ENCODE peak calls at places on chromosomes 6 and 20, in seven cellular contexts. One of them, this sample, is unnamed.
A peak's percentile ranks its signal among the peaks of the same experiment; 100 is the strongest.

GRCh38 chr20:37376791-37377190 is 30.9 kb downstream of the SRC start:
- DNase-seq in stomach: no peak
- DNase-seq in HL-60: no peak
- DNase-seq in spleen: peak; percentile 30
- DNase-seq in sigmoid colon: peak; percentile 40
- DNase-seq in SK-N-SH: no peak
- DNase-seq in Panc1: no peak
- DNase-seq in this sample: no peak

GRCh38 chr20:62805365-62805710 is 703 bp downstream of the OGFR start:
- DNase-seq in Panc1: no peak
- DNase-seq in HL-60: no peak
- DNase-seq in SK-N-SH: peak; percentile 69
- DNase-seq in stomach: no peak
- DNase-seq in spleen: peak; percentile 89
- DNase-seq in sigmoid colon: no peak
- DNase-seq in this sample: no peak

GRCh38 chr6:100035873-100036653 is 42.0 kb upstream of the MCHR2 start:
- DNase-seq in stomach: no peak
- DNase-seq in HL-60: no peak
- DNase-seq in SK-N-SH: no peak
- DNase-seq in Panc1: no peak
- DNase-seq in sigmoid colon: no peak
- DNase-seq in spleen: no peak
- DNase-seq in this sample: no peak

GRCh38 chr6:20400476-20401402 is 940 bp upstream of the E2F3 start:
- DNase-seq in sigmoid colon: peak; percentile 67
- DNase-seq in SK-N-SH: peak; percentile 63
- DNase-seq in Panc1: peak; percentile 2
- DNase-seq in stomach: no peak
- DNase-seq in HL-60: no peak
- DNase-seq in spleen: peak; percentile 82
- DNase-seq in this sample: peak; percentile 9

GRCh38 chr20:14477125-14477524 is 139.7 kb upstream of the FLRT3 start:
- DNase-seq in stomach: no peak
- DNase-seq in Panc1: no peak
- DNase-seq in SK-N-SH: no peak
- DNase-seq in sigmoid colon: no peak
- DNase-seq in spleen: no peak
- DNase-seq in HL-60: no peak
- DNase-seq in this sample: no peak

GRCh38 chr6:105251689-105252088 is 71.9 kb upstream of the POPDC3 start:
- DNase-seq in Panc1: no peak
- DNase-seq in stomach: no peak
- DNase-seq in HL-60: no peak
- DNase-seq in SK-N-SH: no peak
- DNase-seq in spleen: no peak
- DNase-seq in sigmoid colon: no peak
- DNase-seq in this sample: no peak

GRCh38 chr6:112307707-112308106 is 39.4 kb upstream of the RFPL4B start:
- DNase-seq in HL-60: no peak
- DNase-seq in stomach: no peak
- DNase-seq in spleen: no peak
- DNase-seq in Panc1: no peak
- DNase-seq in sigmoid colon: no peak
- DNase-seq in SK-N-SH: no peak
- DNase-seq in this sample: peak; percentile 13

GRCh38 chr6:91097316-91097878 is 510.5 kb upstream of the MAP3K7 start:
- DNase-seq in sigmoid colon: peak; percentile 65
- DNase-seq in SK-N-SH: no peak
- DNase-seq in Panc1: no peak
- DNase-seq in stomach: no peak
- DNase-seq in spleen: no peak
- DNase-seq in HL-60: no peak
- DNase-seq in this sample: no peak

GRCh38 chr6:74973621-74974020 is 232.2 kb downstream of the COL12A1 start:
- DNase-seq in spleen: no peak
- DNase-seq in stomach: no peak
- DNase-seq in sigmoid colon: no peak
- DNase-seq in Panc1: no peak
- DNase-seq in HL-60: no peak
- DNase-seq in SK-N-SH: no peak
- DNase-seq in this sample: no peak

GRCh38 chr6:18263561-18264337 is 581 bp downstream of the DEK start:
- DNase-seq in Panc1: no peak
- DNase-seq in spleen: peak; percentile 90
- DNase-seq in HL-60: no peak
- DNase-seq in stomach: peak; percentile 74
- DNase-seq in SK-N-SH: peak; percentile 92
- DNase-seq in sigmoid colon: peak; percentile 86
- DNase-seq in this sample: no peak

GRCh38 chr20:32793059-32793458 is 26.7 kb upstream of the MAPRE1 start:
- DNase-seq in sigmoid colon: no peak
- DNase-seq in Panc1: no peak
- DNase-seq in spleen: no peak
- DNase-seq in SK-N-SH: no peak
- DNase-seq in stomach: no peak
- DNase-seq in HL-60: no peak
- DNase-seq in this sample: no peak

GRCh38 chr20:44738779-44739477 is 6.7 kb upstream of the KCNK15 start:
- DNase-seq in stomach: peak; percentile 79
- DNase-seq in spleen: no peak
- DNase-seq in SK-N-SH: peak; percentile 88
- DNase-seq in HL-60: peak; percentile 56
- DNase-seq in sigmoid colon: no peak
- DNase-seq in Panc1: no peak
- DNase-seq in this sample: peak; percentile 53

GRCh38 chr6:22722913-22723312 is 153.5 kb downstream of the HDGFL1 start:
- DNase-seq in SK-N-SH: no peak
- DNase-seq in stomach: no peak
- DNase-seq in sigmoid colon: no peak
- DNase-seq in spleen: no peak
- DNase-seq in Panc1: no peak
- DNase-seq in HL-60: no peak
- DNase-seq in this sample: no peak

GRCh38 chr20:13661070-13661687 is 22.4 kb upstream of the TASP1 start:
- DNase-seq in Panc1: no peak
- DNase-seq in SK-N-SH: no peak
- DNase-seq in sigmoid colon: no peak
- DNase-seq in HL-60: no peak
- DNase-seq in stomach: no peak
- DNase-seq in spleen: no peak
- DNase-seq in this sample: no peak

GRCh38 chr6:36478051-36478526 is 35.3 kb downstream of the KCTD20 start:
- DNase-seq in HL-60: no peak
- DNase-seq in Panc1: no peak
- DNase-seq in spleen: no peak
- DNase-seq in sigmoid colon: no peak
- DNase-seq in SK-N-SH: no peak
- DNase-seq in stomach: no peak
- DNase-seq in this sample: no peak

GRCh38 chr6:137102851-137103492 is 58.2 kb upstream of the IL20RA start:
- DNase-seq in stomach: no peak
- DNase-seq in sigmoid colon: no peak
- DNase-seq in spleen: no peak
- DNase-seq in SK-N-SH: no peak
- DNase-seq in Panc1: no peak
- DNase-seq in HL-60: no peak
- DNase-seq in this sample: no peak

GRCh38 chr20:50848341-50848808 is 53.5 kb downstream of the BCAS4 start:
- DNase-seq in SK-N-SH: no peak
- DNase-seq in stomach: peak; percentile 52
- DNase-seq in spleen: no peak
- DNase-seq in Panc1: no peak
- DNase-seq in HL-60: no peak
- DNase-seq in sigmoid colon: peak; percentile 80
- DNase-seq in this sample: no peak

GRCh38 chr6:46437671-46438221 is 53.5 kb downstream of the RCAN2 start:
- DNase-seq in HL-60: no peak
- DNase-seq in spleen: no peak
- DNase-seq in Panc1: no peak
- DNase-seq in SK-N-SH: no peak
- DNase-seq in sigmoid colon: no peak
- DNase-seq in stomach: no peak
- DNase-seq in this sample: no peak

GRCh38 chr6:10300071-10300470 is 114.8 kb downstream of the TFAP2A start:
- DNase-seq in Panc1: no peak
- DNase-seq in stomach: no peak
- DNase-seq in spleen: no peak
- DNase-seq in sigmoid colon: no peak
- DNase-seq in SK-N-SH: no peak
- DNase-seq in HL-60: no peak
- DNase-seq in this sample: no peak

GRCh38 chr6:27239258-27239657 is 8.2 kb upstream of the PRSS16 start:
- DNase-seq in spleen: no peak
- DNase-seq in HL-60: no peak
- DNase-seq in SK-N-SH: no peak
- DNase-seq in stomach: no peak
- DNase-seq in Panc1: no peak
- DNase-seq in sigmoid colon: no peak
- DNase-seq in this sample: no peak

GRCh38 chr6:3297909-3298308 is 39.2 kb downstream of the PSMG4 start:
- DNase-seq in HL-60: no peak
- DNase-seq in Panc1: no peak
- DNase-seq in stomach: no peak
- DNase-seq in SK-N-SH: no peak
- DNase-seq in sigmoid colon: peak; percentile 54
- DNase-seq in spleen: peak; percentile 40
- DNase-seq in this sample: no peak

GRCh38 chr6:11392778-11393507 is 144.6 kb upstream of the TMEM170B start:
- DNase-seq in spleen: no peak
- DNase-seq in HL-60: no peak
- DNase-seq in sigmoid colon: no peak
- DNase-seq in SK-N-SH: peak; percentile 79
- DNase-seq in Panc1: no peak
- DNase-seq in stomach: peak; percentile 53
- DNase-seq in this sample: no peak

GRCh38 chr6:71289039-71289801 is 609 bp downstream of the OGFRL1 start:
- DNase-seq in spleen: peak; percentile 94
- DNase-seq in SK-N-SH: peak; percentile 83
- DNase-seq in sigmoid colon: peak; percentile 65
- DNase-seq in Panc1: no peak
- DNase-seq in HL-60: no peak
- DNase-seq in stomach: no peak
- DNase-seq in this sample: peak; percentile 31

GRCh38 chr6:71621918-71622519 is 264.3 kb upstream of the RIMS1 start:
- DNase-seq in spleen: no peak
- DNase-seq in HL-60: no peak
- DNase-seq in stomach: no peak
- DNase-seq in sigmoid colon: no peak
- DNase-seq in SK-N-SH: peak; percentile 12
- DNase-seq in Panc1: no peak
- DNase-seq in this sample: no peak

GRCh38 chr6:169165031-169165430 is 88.6 kb downstream of the THBS2 start:
- DNase-seq in sigmoid colon: peak; percentile 20
- DNase-seq in Panc1: no peak
- DNase-seq in spleen: no peak
- DNase-seq in SK-N-SH: peak; percentile 8
- DNase-seq in stomach: peak; percentile 16
- DNase-seq in HL-60: no peak
- DNase-seq in this sample: no peak

GRCh38 chr6:11143394-11144371 is 32.2 kb upstream of the ERVFRD-1 start:
- DNase-seq in SK-N-SH: no peak
- DNase-seq in stomach: peak; percentile 61
- DNase-seq in spleen: peak; percentile 84
- DNase-seq in sigmoid colon: peak; percentile 84
- DNase-seq in Panc1: no peak
- DNase-seq in HL-60: peak; percentile 96
- DNase-seq in this sample: no peak

GRCh38 chr6:37433657-37434271 is 743 bp downstream of the CMTR1 start:
- DNase-seq in HL-60: peak; percentile 25
- DNase-seq in sigmoid colon: no peak
- DNase-seq in Panc1: no peak
- DNase-seq in SK-N-SH: no peak
- DNase-seq in spleen: no peak
- DNase-seq in stomach: no peak
- DNase-seq in this sample: peak; percentile 43

GRCh38 chr20:16349518-16350295 is 223.5 kb downstream of the KIF16B start:
- DNase-seq in Panc1: no peak
- DNase-seq in spleen: no peak
- DNase-seq in HL-60: no peak
- DNase-seq in SK-N-SH: peak; percentile 32
- DNase-seq in stomach: no peak
- DNase-seq in sigmoid colon: no peak
- DNase-seq in this sample: no peak

GRCh38 chr6:108114861-108115597 is 40.5 kb upstream of the OSTM1 start:
- DNase-seq in Panc1: no peak
- DNase-seq in stomach: no peak
- DNase-seq in sigmoid colon: peak; percentile 77
- DNase-seq in SK-N-SH: peak; percentile 80
- DNase-seq in HL-60: peak; percentile 61
- DNase-seq in spleen: peak; percentile 89
- DNase-seq in this sample: no peak

GRCh38 chr6:43334466-43335095 is 26.0 kb upstream of the CRIP3 start:
- DNase-seq in sigmoid colon: no peak
- DNase-seq in HL-60: no peak
- DNase-seq in Panc1: peak; percentile 46
- DNase-seq in stomach: no peak
- DNase-seq in SK-N-SH: peak; percentile 18
- DNase-seq in spleen: no peak
- DNase-seq in this sample: no peak
- TF ChIP-seq POLR2AphosphoS5 in sigmoid colon: no peak
- TF ChIP-seq POLR2AphosphoS5 in HL-60: no peak
- TF ChIP-seq POLR2AphosphoS5 in Panc1: no peak
- TF ChIP-seq POLR2AphosphoS5 in stomach: no peak
- TF ChIP-seq POLR2AphosphoS5 in SK-N-SH: no peak
- TF ChIP-seq POLR2AphosphoS5 in spleen: no peak
- TF ChIP-seq POLR2AphosphoS5 in this sample: no peak

DNA sequence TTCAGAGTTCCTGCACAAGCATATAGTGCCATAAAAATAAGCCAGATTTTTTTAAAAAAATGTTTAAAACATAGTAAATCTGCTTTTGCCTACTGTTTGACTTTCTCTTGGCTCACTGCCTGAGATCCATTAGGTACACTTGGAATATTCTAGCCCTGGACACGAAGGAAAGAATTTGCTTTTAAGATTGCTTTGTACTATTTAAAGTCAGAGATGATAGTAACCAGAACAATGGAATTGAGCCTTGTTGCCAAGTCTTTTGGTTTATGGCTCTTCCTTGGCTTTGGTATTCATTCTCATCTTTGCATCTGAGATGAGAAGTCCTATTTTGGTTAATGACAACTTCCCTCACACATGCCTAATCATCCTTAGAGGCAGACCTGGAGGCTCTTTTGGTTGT is 32.4 kb downstream of the CNR1 start:
- DNase-seq in HL-60: no peak
- DNase-seq in stomach: no peak
- DNase-seq in sigmoid colon: no peak
- DNase-seq in SK-N-SH: no peak
- DNase-seq in spleen: no peak
- DNase-seq in Panc1: no peak
- DNase-seq in this sample: no peak
- TF ChIP-seq POLR2AphosphoS5 in HL-60: no peak
- TF ChIP-seq POLR2AphosphoS5 in stomach: no peak
- TF ChIP-seq POLR2AphosphoS5 in sigmoid colon: peak; percentile 59
- TF ChIP-seq POLR2AphosphoS5 in SK-N-SH: no peak
- TF ChIP-seq POLR2AphosphoS5 in spleen: no peak
- TF ChIP-seq POLR2AphosphoS5 in Panc1: no peak
- TF ChIP-seq POLR2AphosphoS5 in this sample: no peak

GRCh38 chr6:41545703-41546474 is at the start of gene FOXP4:
- DNase-seq in spleen: peak; percentile 94
- DNase-seq in Panc1: peak; percentile 76
- DNase-seq in HL-60: peak; percentile 77
- DNase-seq in stomach: peak; percentile 91
- DNase-seq in SK-N-SH: peak; percentile 94
- DNase-seq in sigmoid colon: peak; percentile 96
- DNase-seq in this sample: peak; percentile 82
- TF ChIP-seq POLR2AphosphoS5 in spleen: peak; percentile 54
- TF ChIP-seq POLR2AphosphoS5 in Panc1: no peak
- TF ChIP-seq POLR2AphosphoS5 in HL-60: peak; percentile 42
- TF ChIP-seq POLR2AphosphoS5 in stomach: peak; percentile 59
- TF ChIP-seq POLR2AphosphoS5 in SK-N-SH: no peak
- TF ChIP-seq POLR2AphosphoS5 in sigmoid colon: peak; percentile 34
- TF ChIP-seq POLR2AphosphoS5 in this sample: peak; percentile 59

GRCh38 chr20:3407426-3408250 is at the start of gene DNAAF9:
- DNase-seq in spleen: peak; percentile 92
- DNase-seq in sigmoid colon: peak; percentile 89
- DNase-seq in HL-60: peak; percentile 82
- DNase-seq in SK-N-SH: peak; percentile 95
- DNase-seq in Panc1: no peak
- DNase-seq in stomach: peak; percentile 81
- DNase-seq in this sample: peak; percentile 72
- TF ChIP-seq POLR2AphosphoS5 in spleen: peak; percentile 86
- TF ChIP-seq POLR2AphosphoS5 in sigmoid colon: peak; percentile 74
- TF ChIP-seq POLR2AphosphoS5 in HL-60: peak; percentile 42
- TF ChIP-seq POLR2AphosphoS5 in SK-N-SH: peak; percentile 60
- TF ChIP-seq POLR2AphosphoS5 in Panc1: peak; percentile 49
- TF ChIP-seq POLR2AphosphoS5 in stomach: peak; percentile 38
- TF ChIP-seq POLR2AphosphoS5 in this sample: no peak

This sample was measured in GM12892.